ENCODE peak calls at places on chromosomes 12 and 14, in four cellular contexts. Y, P, R and J are unnamed samples.

GRCh38 chr12:121570467-121571283 is 10.1 kb downstream of the KDM2B start:
- DNase-seq in Y (no peak), P (no peak), R (no peak), J (no peak)

GRCh38 chr12:101015021-101015420 is 195.0 kb downstream of the SLC5A8 start:
- DNase-seq in Y (no peak), P (no peak), R (no peak), J (no peak)

GRCh38 chr12:75666980-75667359 is 155.6 kb upstream of the KRR1 start:
- DNase-seq in Y (no peak), P (no peak), R (peak), J (peak)

GRCh38 chr14:49621114-49621881 is 699 bp downstream of the MGAT2 start:
- DNase-seq in Y (no peak), P (no peak), R (peak), J (peak)

GRCh38 chr12:124548854-124549378 is 18.5 kb downstream of the NCOR2 start:
- DNase-seq in Y (peak), P (no peak), R (peak), J (peak)

GRCh38 chr14:89384023-89384422 is 33.0 kb downstream of the FOXN3 start:
- DNase-seq in Y (no peak), P (no peak), R (no peak), J (no peak)

GRCh38 chr14:104680056-104680805 is 9.2 kb upstream of the INF2 start:
- DNase-seq in Y (no peak), P (no peak), R (peak), J (peak)

GRCh38 chr12:51970904-51971646 is 19.6 kb downstream of the ACVR1B start:
- DNase-seq in Y (peak), P (no peak), R (no peak), J (no peak)

GRCh38 chr12:27564612-27565213 is 40.7 kb downstream of the PPFIBP1 start:
- DNase-seq in Y (no peak), P (no peak), R (no peak), J (no peak)

GRCh38 chr12:114938487-114939210 is 254.7 kb upstream of the TBX3 start:
- DNase-seq in Y (no peak), P (no peak), R (no peak), J (no peak)

GRCh38 chr12:96063046-96063445 is 27.7 kb upstream of the LTA4H start:
- DNase-seq in Y (peak), P (no peak), R (peak), J (peak)

GRCh38 chr12:122937622-122938091 is 28.6 kb downstream of the ABCB9 start:
- DNase-seq in Y (no peak), P (no peak), R (peak), J (no peak)

GRCh38 chr12:109020136-109020535 is 732 bp downstream of the SVOP start:
- DNase-seq in Y (no peak), P (no peak), R (no peak), J (no peak)

GRCh38 chr14:106831322-106831720 is 1304.9 kb downstream of the TMEM121 start:
- DNase-seq in Y (no peak), P (no peak), R (no peak), J (no peak)

GRCh38 chr14:94382684-94383663 is 5.4 kb downstream of the SERPINA1 start:
- DNase-seq in Y (no peak), P (no peak), R (no peak), J (no peak)

GRCh38 chr12:24398605-24399004 is 449.1 kb upstream of the SOX5 start:
- DNase-seq in Y (no peak), P (no peak), R (no peak), J (no peak)

GRCh38 chr12:122028165-122028591 is 6.5 kb downstream of the BCL7A start:
- DNase-seq in Y (no peak), P (no peak), R (peak), J (peak)

GRCh38 chr12:89678225-89678624 is 30.4 kb downstream of the ATP2B1 start:
- DNase-seq in Y (no peak), P (no peak), R (no peak), J (no peak)

GRCh38 chr12:76260390-76260748 is 87.8 kb downstream of the BBS10 start:
- DNase-seq in Y (no peak), P (no peak), R (peak), J (peak)

GRCh38 chr12:124297856-124298255 is 3.0 kb downstream of the RFLNA start:
- DNase-seq in Y (no peak), P (no peak), R (no peak), J (no peak)

GRCh38 chr12:64729909-64730584 is 29.2 kb downstream of the GNS start:
- DNase-seq in Y (no peak), P (no peak), R (no peak), J (no peak)

GRCh38 chr12:132380646-132381045 is 51.3 kb upstream of the GALNT9 start:
- DNase-seq in Y (no peak), P (no peak), R (no peak), J (no peak)